ENCODE peak calls at places on chromosomes 7 and 10, in ten cellular contexts. B, Y, J, D, S, I, T, G, C and V are unnamed samples.

GRCh38 chr7:108067844-108068243 is 62.3 kb downstream of the LAMB4 start:
- DNase-seq in J (no peak), T (no peak), Y (no peak), G (no peak), D (no peak), S (no peak), I (no peak), C (no peak), B (no peak), V (no peak)

GRCh38 chr7:21383833-21384220 is 44.1 kb upstream of the SP4 start:
- DNase-seq in D (no peak), B (peak), C (no peak), G (no peak), Y (no peak), I (no peak), S (no peak), T (no peak), J (no peak), V (no peak)

GRCh38 chr7:39073432-39073831 is 95.7 kb downstream of the POU6F2 start:
- DNase-seq in Y (no peak), G (no peak), J (no peak), I (no peak), C (no peak), S (no peak), B (no peak), T (no peak), D (no peak), V (no peak)

GRCh38 chr7:158050441-158051371 is 536.9 kb downstream of the PTPRN2 start:
- DNase-seq in C (no peak), B (no peak), D (no peak), T (no peak), J (no peak), S (no peak), G (no peak), I (no peak), Y (no peak), V (no peak)

GRCh38 chr7:120523985-120524384 is 251.0 kb downstream of the KCND2 start:
- DNase-seq in I (no peak), G (no peak), S (no peak), Y (no peak), T (no peak), D (no peak), C (no peak), B (no peak), J (no peak), V (no peak)

GRCh38 chr10:469947-470338 is 219.5 kb downstream of the DIP2C start:
- DNase-seq in B (no peak), C (no peak), Y (no peak), I (no peak), J (no peak), T (no peak), G (no peak), D (no peak), S (no peak), V (no peak)

GRCh38 chr10:101380353-101381017 is 26.5 kb downstream of the BTRC start:
- DNase-seq in J (no peak), D (no peak), B (no peak), S (no peak), G (no peak), C (no peak), I (no peak), Y (no peak), T (no peak), V (no peak)

GRCh38 chr10:118965636-118966035 is 63.9 kb upstream of the NANOS1 start:
- DNase-seq in S (no peak), Y (no peak), I (no peak), T (no peak), D (no peak), C (no peak), J (no peak), B (no peak), G (no peak), V (no peak)

GRCh38 chr10:111698711-111699110 is 484.9 kb downstream of the GPAM start:
- DNase-seq in G (no peak), I (no peak), D (no peak), T (no peak), B (no peak), J (no peak), S (no peak), C (no peak), Y (no peak), V (no peak)

GRCh38 chr10:112969542-112969941 is 19.5 kb downstream of the TCF7L2 start:
- DNase-seq in D (no peak), I (no peak), T (no peak), C (no peak), G (no peak), Y (no peak), B (no peak), S (no peak), J (no peak), V (no peak)

GRCh38 chr7:106064329-106064728 is 47.8 kb downstream of the SYPL1 start:
- DNase-seq in T (no peak), J (no peak), C (no peak), I (no peak), B (no peak), D (no peak), G (no peak), Y (no peak), S (peak), V (no peak)

GRCh38 chr10:118007773-118008172 is 39.0 kb downstream of the RAB11FIP2 start:
- DNase-seq in I (no peak), C (no peak), Y (no peak), S (no peak), T (no peak), B (no peak), J (no peak), G (no peak), D (no peak), V (no peak)

GRCh38 chr7:358352-358751 is 68.4 kb downstream of the FOXL3 start:
- DNase-seq in C (no peak), G (no peak), D (no peak), J (no peak), B (no peak), Y (no peak), I (no peak), T (no peak), S (no peak), V (no peak)

GRCh38 chr10:89526396-89526795 is 9.0 kb downstream of the SLC16A12 start:
- DNase-seq in I (no peak), J (no peak), G (no peak), C (no peak), D (no peak), B (no peak), S (no peak), Y (no peak), T (no peak), V (no peak)

GRCh38 chr10:24435374-24435773 is 226.4 kb downstream of the KIAA1217 start:
- DNase-seq in I (peak), C (no peak), Y (no peak), D (no peak), J (no peak), B (no peak), G (no peak), T (no peak), S (no peak), V (no peak)

GRCh38 chr10:126187399-126187798 is 200.9 kb downstream of the ADAM12 start:
- DNase-seq in Y (no peak), B (no peak), J (no peak), S (no peak), D (no peak), C (no peak), T (no peak), I (no peak), G (no peak), V (no peak)

GRCh38 chr7:121741896-121742295 is 131.1 kb upstream of the PTPRZ1 start:
- DNase-seq in G (no peak), S (no peak), C (no peak), Y (no peak), J (no peak), T (no peak), I (peak), D (no peak), B (no peak), V (no peak)

GRCh38 chr7:43639858-43640491 is 57.1 kb downstream of the STK17A start:
- DNase-seq in J (peak), G (no peak), T (no peak), D (no peak), S (no peak), Y (no peak), C (no peak), I (peak), B (no peak), V (no peak)

GRCh38 chr10:30366829-30367228 is 17.8 kb upstream of the MTPAP start:
- DNase-seq in B (no peak), Y (no peak), S (no peak), D (no peak), G (no peak), J (no peak), C (no peak), T (no peak), I (no peak), V (no peak)

GRCh38 chr7:5020098-5020497 is 25.6 kb upstream of the RBAK start:
- DNase-seq in Y (no peak), C (no peak), T (no peak), G (no peak), I (no peak), D (no peak), J (no peak), S (no peak), B (no peak), V (no peak)

GRCh38 chr7:132317856-132318255 is 258.4 kb downstream of the PLXNA4 start:
- DNase-seq in B (no peak), T (no peak), C (no peak), D (no peak), I (no peak), S (no peak), J (no peak), G (no peak), Y (no peak), V (no peak)

GRCh38 chr7:26101471-26102151 is 50.4 kb upstream of the NFE2L3 start:
- DNase-seq in B (no peak), I (no peak), T (no peak), C (no peak), Y (no peak), G (no peak), J (no peak), S (no peak), D (no peak), V (peak)

GRCh38 chr7:130288829-130289228 is 4.1 kb upstream of the CPA4 start:
- DNase-seq in Y (no peak), D (no peak), C (no peak), I (no peak), S (no peak), B (no peak), T (no peak), G (no peak), J (no peak), V (no peak)

GRCh38 chr10:102413053-102413705 is 5.4 kb downstream of the PSD start:
- DNase-seq in T (no peak), D (no peak), Y (peak), J (no peak), S (no peak), C (no peak), G (no peak), I (no peak), B (peak), V (no peak)

GRCh38 chr7:25619963-25620799 is 391.9 kb upstream of the NPVF start:
- DNase-seq in J (peak), D (no peak), Y (peak), G (peak), B (no peak), I (no peak), T (no peak), C (peak), S (peak), V (no peak)

GRCh38 chr7:19690736-19691135 is 18.1 kb downstream of the POLR1F start:
- DNase-seq in D (no peak), G (no peak), T (no peak), I (no peak), B (no peak), J (no peak), Y (no peak), C (no peak), S (no peak), V (no peak)

GRCh38 chr10:88200637-88201036 is 337.2 kb downstream of the PTEN start:
- DNase-seq in T (no peak), Y (no peak), I (peak), S (no peak), J (no peak), G (no peak), C (no peak), D (no peak), B (no peak), V (no peak)

GRCh38 chr7:108450160-108450559 is 6.1 kb downstream of the NRCAM start:
- DNase-seq in Y (no peak), C (no peak), I (no peak), B (no peak), S (no peak), T (no peak), G (no peak), D (no peak), J (no peak), V (no peak)